ENCODE peak calls at places on chromosomes 2 and 18, in ten cellular contexts. One of them, this sample, is unnamed.
A peak's percentile ranks its signal among the peaks of the same experiment; 100 is the strongest.

GRCh38 chr18:30177056-30177455 is 865.5 kb downstream of the DSC3 start:
- DNase-seq in BJ: no peak
- DNase-seq in dorsolateral prefrontal cortex: no peak
- DNase-seq in sigmoid colon: no peak
- DNase-seq in endodermal cell: no peak
- DNase-seq in tibial nerve: no peak
- DNase-seq in heart left ventricle: no peak
- DNase-seq in osteocyte: no peak
- DNase-seq in A549: no peak
- DNase-seq in left ventricle myocardium inferior: no peak
- DNase-seq in this sample: no peak

GRCh38 chr18:79578396-79579260 is 101.0 kb upstream of the CTDP1 start:
- DNase-seq in BJ: no peak
- DNase-seq in dorsolateral prefrontal cortex: no peak
- DNase-seq in sigmoid colon: peak; percentile 50
- DNase-seq in endodermal cell: peak; percentile 30
- DNase-seq in tibial nerve: no peak
- DNase-seq in heart left ventricle: no peak
- DNase-seq in osteocyte: no peak
- DNase-seq in A549: no peak
- DNase-seq in left ventricle myocardium inferior: no peak
- DNase-seq in this sample: no peak

GRCh38 chr2:239462671-239463506 is 62.1 kb upstream of the HDAC4 start:
- DNase-seq in BJ: no peak
- DNase-seq in dorsolateral prefrontal cortex: peak; percentile 7
- DNase-seq in sigmoid colon: peak; percentile 55
- DNase-seq in endodermal cell: peak; percentile 26
- DNase-seq in tibial nerve: no peak
- DNase-seq in heart left ventricle: no peak
- DNase-seq in osteocyte: peak; percentile 74
- DNase-seq in A549: no peak
- DNase-seq in left ventricle myocardium inferior: no peak
- DNase-seq in this sample: no peak

GRCh38 chr2:39401319-39401718 is 35.8 kb downstream of the MAP4K3 start:
- DNase-seq in BJ: no peak
- DNase-seq in dorsolateral prefrontal cortex: no peak
- DNase-seq in sigmoid colon: no peak
- DNase-seq in endodermal cell: no peak
- DNase-seq in tibial nerve: no peak
- DNase-seq in heart left ventricle: no peak
- DNase-seq in osteocyte: no peak
- DNase-seq in A549: no peak
- DNase-seq in left ventricle myocardium inferior: no peak
- DNase-seq in this sample: no peak

GRCh38 chr2:160952462-160952861 is 207.8 kb upstream of the TANK start:
- DNase-seq in BJ: no peak
- DNase-seq in dorsolateral prefrontal cortex: no peak
- DNase-seq in sigmoid colon: peak; percentile 85
- DNase-seq in endodermal cell: no peak
- DNase-seq in tibial nerve: no peak
- DNase-seq in heart left ventricle: peak; percentile 78
- DNase-seq in osteocyte: no peak
- DNase-seq in A549: no peak
- DNase-seq in left ventricle myocardium inferior: peak; percentile 51
- DNase-seq in this sample: no peak

GRCh38 chr2:104664672-104665071 is 189.2 kb upstream of the POU3F3 start:
- DNase-seq in BJ: no peak
- DNase-seq in dorsolateral prefrontal cortex: no peak
- DNase-seq in sigmoid colon: no peak
- DNase-seq in endodermal cell: no peak
- DNase-seq in tibial nerve: no peak
- DNase-seq in heart left ventricle: no peak
- DNase-seq in osteocyte: no peak
- DNase-seq in A549: no peak
- DNase-seq in left ventricle myocardium inferior: no peak
- DNase-seq in this sample: no peak

GRCh38 chr2:180077295-180077906 is 70.3 kb upstream of the CWC22 start:
- DNase-seq in BJ: peak; percentile 4
- DNase-seq in dorsolateral prefrontal cortex: no peak
- DNase-seq in sigmoid colon: no peak
- DNase-seq in endodermal cell: no peak
- DNase-seq in tibial nerve: no peak
- DNase-seq in heart left ventricle: no peak
- DNase-seq in osteocyte: no peak
- DNase-seq in A549: peak; percentile 9
- DNase-seq in left ventricle myocardium inferior: no peak
- DNase-seq in this sample: no peak

GRCh38 chr2:11976090-11976489 is 229.7 kb downstream of the LPIN1 start:
- DNase-seq in BJ: no peak
- DNase-seq in dorsolateral prefrontal cortex: no peak
- DNase-seq in sigmoid colon: no peak
- DNase-seq in endodermal cell: no peak
- DNase-seq in tibial nerve: no peak
- DNase-seq in heart left ventricle: no peak
- DNase-seq in osteocyte: no peak
- DNase-seq in A549: no peak
- DNase-seq in left ventricle myocardium inferior: no peak
- DNase-seq in this sample: no peak

GRCh38 chr2:240739797-240740196 is 48.1 kb downstream of the AQP12A start:
- DNase-seq in BJ: no peak
- DNase-seq in dorsolateral prefrontal cortex: no peak
- DNase-seq in sigmoid colon: no peak
- DNase-seq in endodermal cell: no peak
- DNase-seq in tibial nerve: no peak
- DNase-seq in heart left ventricle: no peak
- DNase-seq in osteocyte: no peak
- DNase-seq in A549: no peak
- DNase-seq in left ventricle myocardium inferior: no peak
- DNase-seq in this sample: no peak

GRCh38 chr2:159549234-159549633 is 67.1 kb downstream of the BAZ2B start:
- DNase-seq in BJ: no peak
- DNase-seq in dorsolateral prefrontal cortex: no peak
- DNase-seq in sigmoid colon: no peak
- DNase-seq in endodermal cell: no peak
- DNase-seq in tibial nerve: no peak
- DNase-seq in heart left ventricle: no peak
- DNase-seq in osteocyte: no peak
- DNase-seq in A549: no peak
- DNase-seq in left ventricle myocardium inferior: no peak
- DNase-seq in this sample: no peak

GRCh38 chr2:63049291-63050185 is 1.1 kb upstream of the OTX1 start:
- DNase-seq in BJ: no peak
- DNase-seq in dorsolateral prefrontal cortex: no peak
- DNase-seq in sigmoid colon: no peak
- DNase-seq in endodermal cell: peak; percentile 81
- DNase-seq in tibial nerve: no peak
- DNase-seq in heart left ventricle: no peak
- DNase-seq in osteocyte: no peak
- DNase-seq in A549: peak; percentile 64
- DNase-seq in left ventricle myocardium inferior: no peak
- DNase-seq in this sample: peak; percentile 18

GRCh38 chr18:32771169-32771751 is 1.6 kb downstream of the KLHL14 start:
- DNase-seq in BJ: no peak
- DNase-seq in dorsolateral prefrontal cortex: no peak
- DNase-seq in sigmoid colon: no peak
- DNase-seq in endodermal cell: peak; percentile 81
- DNase-seq in tibial nerve: no peak
- DNase-seq in heart left ventricle: no peak
- DNase-seq in osteocyte: no peak
- DNase-seq in A549: no peak
- DNase-seq in left ventricle myocardium inferior: no peak
- DNase-seq in this sample: peak; percentile 30

GRCh38 chr2:31235504-31235902 is 1.6 kb downstream of the EHD3 start:
- DNase-seq in BJ: peak; percentile 70
- DNase-seq in dorsolateral prefrontal cortex: peak; percentile 31
- DNase-seq in sigmoid colon: no peak
- DNase-seq in endodermal cell: no peak
- DNase-seq in tibial nerve: no peak
- DNase-seq in heart left ventricle: no peak
- DNase-seq in osteocyte: peak; percentile 38
- DNase-seq in A549: peak; percentile 29
- DNase-seq in left ventricle myocardium inferior: no peak
- DNase-seq in this sample: no peak

GRCh38 chr2:128701443-128701842 is 382.8 kb upstream of the HS6ST1 start:
- DNase-seq in BJ: no peak
- DNase-seq in dorsolateral prefrontal cortex: no peak
- DNase-seq in sigmoid colon: no peak
- DNase-seq in endodermal cell: no peak
- DNase-seq in tibial nerve: no peak
- DNase-seq in heart left ventricle: no peak
- DNase-seq in osteocyte: no peak
- DNase-seq in A549: no peak
- DNase-seq in left ventricle myocardium inferior: no peak
- DNase-seq in this sample: no peak

GRCh38 chr18:49135871-49136270 is 185.1 kb upstream of the SMAD7 start:
- DNase-seq in BJ: no peak
- DNase-seq in dorsolateral prefrontal cortex: no peak
- DNase-seq in sigmoid colon: no peak
- DNase-seq in endodermal cell: no peak
- DNase-seq in tibial nerve: no peak
- DNase-seq in heart left ventricle: no peak
- DNase-seq in osteocyte: no peak
- DNase-seq in A549: peak; percentile 32
- DNase-seq in left ventricle myocardium inferior: no peak
- DNase-seq in this sample: no peak

GRCh38 chr2:67322361-67323001 is 74.7 kb upstream of the ETAA1 start:
- DNase-seq in BJ: no peak
- DNase-seq in dorsolateral prefrontal cortex: peak; percentile 11
- DNase-seq in sigmoid colon: peak; percentile 81
- DNase-seq in endodermal cell: peak; percentile 81
- DNase-seq in tibial nerve: no peak
- DNase-seq in heart left ventricle: peak; percentile 43
- DNase-seq in osteocyte: no peak
- DNase-seq in A549: peak; percentile 83
- DNase-seq in left ventricle myocardium inferior: peak; percentile 17
- DNase-seq in this sample: peak; percentile 25
- TF ChIP-seq CTCF in BJ: peak; percentile 40
- TF ChIP-seq CTCF in dorsolateral prefrontal cortex: peak; percentile 49
- TF ChIP-seq CTCF in sigmoid colon: peak; percentile 44
- TF ChIP-seq CTCF in endodermal cell: peak; percentile 71
- TF ChIP-seq CTCF in tibial nerve: no peak
- TF ChIP-seq CTCF in heart left ventricle: no peak
- TF ChIP-seq CTCF in osteocyte: peak; percentile 57
- TF ChIP-seq CTCF in A549: peak; percentile 78
- TF ChIP-seq CTCF in left ventricle myocardium inferior: peak; percentile 37
- TF ChIP-seq CTCF in this sample: peak; percentile 52

GRCh38 chr2:166916987-166917386 is 28.7 kb downstream of the XIRP2 start:
- DNase-seq in BJ: no peak
- DNase-seq in dorsolateral prefrontal cortex: no peak
- DNase-seq in sigmoid colon: no peak
- DNase-seq in endodermal cell: no peak
- DNase-seq in tibial nerve: no peak
- DNase-seq in heart left ventricle: no peak
- DNase-seq in osteocyte: no peak
- DNase-seq in A549: no peak
- DNase-seq in left ventricle myocardium inferior: no peak
- DNase-seq in this sample: no peak
- TF ChIP-seq CTCF in BJ: no peak
- TF ChIP-seq CTCF in dorsolateral prefrontal cortex: no peak
- TF ChIP-seq CTCF in sigmoid colon: no peak
- TF ChIP-seq CTCF in endodermal cell: no peak
- TF ChIP-seq CTCF in tibial nerve: no peak
- TF ChIP-seq CTCF in heart left ventricle: no peak
- TF ChIP-seq CTCF in osteocyte: peak; percentile 20
- TF ChIP-seq CTCF in A549: no peak
- TF ChIP-seq CTCF in left ventricle myocardium inferior: no peak
- TF ChIP-seq CTCF in this sample: no peak

GRCh38 chr2:7379799-7380198 is 462.6 kb downstream of the RNF144A start:
- DNase-seq in BJ: no peak
- DNase-seq in dorsolateral prefrontal cortex: no peak
- DNase-seq in sigmoid colon: no peak
- DNase-seq in endodermal cell: peak; percentile 66
- DNase-seq in tibial nerve: no peak
- DNase-seq in heart left ventricle: no peak
- DNase-seq in osteocyte: no peak
- DNase-seq in A549: peak; percentile 14
- DNase-seq in left ventricle myocardium inferior: no peak
- DNase-seq in this sample: no peak
- TF ChIP-seq CTCF in BJ: no peak
- TF ChIP-seq CTCF in dorsolateral prefrontal cortex: no peak
- TF ChIP-seq CTCF in sigmoid colon: no peak
- TF ChIP-seq CTCF in endodermal cell: peak; percentile 54
- TF ChIP-seq CTCF in tibial nerve: no peak
- TF ChIP-seq CTCF in heart left ventricle: no peak
- TF ChIP-seq CTCF in osteocyte: no peak
- TF ChIP-seq CTCF in A549: no peak
- TF ChIP-seq CTCF in left ventricle myocardium inferior: no peak
- TF ChIP-seq CTCF in this sample: no peak

GRCh38 chr2:124815386-124815785 is 790.3 kb downstream of the CNTNAP5 start:
- DNase-seq in BJ: no peak
- DNase-seq in dorsolateral prefrontal cortex: no peak
- DNase-seq in sigmoid colon: no peak
- DNase-seq in endodermal cell: no peak
- DNase-seq in tibial nerve: no peak
- DNase-seq in heart left ventricle: no peak
- DNase-seq in osteocyte: no peak
- DNase-seq in A549: no peak
- DNase-seq in left ventricle myocardium inferior: no peak
- DNase-seq in this sample: no peak

GRCh38 chr2:124816007-124816406 is 790.9 kb downstream of the CNTNAP5 start:
- DNase-seq in BJ: no peak
- DNase-seq in dorsolateral prefrontal cortex: no peak
- DNase-seq in sigmoid colon: no peak
- DNase-seq in endodermal cell: no peak
- DNase-seq in tibial nerve: no peak
- DNase-seq in heart left ventricle: no peak
- DNase-seq in osteocyte: no peak
- DNase-seq in A549: no peak
- DNase-seq in left ventricle myocardium inferior: no peak
- DNase-seq in this sample: no peak

GRCh38 chr2:124805060-124805459 is 780.0 kb downstream of the CNTNAP5 start:
- DNase-seq in BJ: no peak
- DNase-seq in dorsolateral prefrontal cortex: no peak
- DNase-seq in sigmoid colon: no peak
- DNase-seq in endodermal cell: no peak
- DNase-seq in tibial nerve: no peak
- DNase-seq in heart left ventricle: no peak
- DNase-seq in osteocyte: no peak
- DNase-seq in A549: no peak
- DNase-seq in left ventricle myocardium inferior: no peak
- DNase-seq in this sample: no peak

GRCh38 chr2:124804014-124804940 is 779.2 kb downstream of the CNTNAP5 start:
- DNase-seq in BJ: no peak
- DNase-seq in dorsolateral prefrontal cortex: no peak
- DNase-seq in sigmoid colon: no peak
- DNase-seq in endodermal cell: peak; percentile 62
- DNase-seq in tibial nerve: no peak
- DNase-seq in heart left ventricle: no peak
- DNase-seq in osteocyte: no peak
- DNase-seq in A549: peak; percentile 40
- DNase-seq in left ventricle myocardium inferior: no peak
- DNase-seq in this sample: no peak

DNA sequence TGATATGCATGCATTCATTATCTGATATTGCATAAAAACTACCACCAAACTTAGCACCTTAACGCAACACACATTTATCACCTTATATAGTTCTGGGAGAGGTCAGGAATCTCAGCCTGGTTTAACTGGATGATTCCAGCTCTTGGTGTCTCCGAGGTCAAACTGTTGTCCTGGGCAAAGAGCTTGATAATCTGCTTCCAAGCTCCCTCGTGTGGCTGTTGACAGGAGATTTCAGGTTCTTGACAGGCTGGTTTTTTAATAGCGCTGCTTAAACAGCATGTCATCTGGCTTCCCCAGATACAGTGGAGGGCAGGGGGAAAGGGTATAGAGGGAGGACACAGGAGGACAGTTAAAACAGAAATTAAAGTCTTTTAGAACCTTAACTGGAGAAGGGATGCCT is 785.0 kb downstream of the CNTNAP5 start:
- DNase-seq in BJ: no peak
- DNase-seq in dorsolateral prefrontal cortex: no peak
- DNase-seq in sigmoid colon: no peak
- DNase-seq in endodermal cell: peak; percentile 77
- DNase-seq in tibial nerve: no peak
- DNase-seq in heart left ventricle: peak; percentile 28
- DNase-seq in osteocyte: no peak
- DNase-seq in A549: peak; percentile 37
- DNase-seq in left ventricle myocardium inferior: peak; percentile 14
- DNase-seq in this sample: peak; percentile 29
- TF ChIP-seq CTCF in BJ: peak; percentile 26
- TF ChIP-seq CTCF in dorsolateral prefrontal cortex: peak; percentile 34
- TF ChIP-seq CTCF in sigmoid colon: no peak
- TF ChIP-seq CTCF in endodermal cell: peak; percentile 75
- TF ChIP-seq CTCF in tibial nerve: no peak
- TF ChIP-seq CTCF in heart left ventricle: peak; percentile 17
- TF ChIP-seq CTCF in osteocyte: no peak
- TF ChIP-seq CTCF in A549: no peak
- TF ChIP-seq CTCF in left ventricle myocardium inferior: peak; percentile 58
- TF ChIP-seq CTCF in this sample: peak; percentile 60